ENCODE peak calls at places on chromosome 14, in nine cellular contexts. F is skeletal muscle cell; A is GM23248; P is KBM-7; S is NCI-H510A treated with DMSO at 0.1 percent for 48 hours; G is stimulated activated CD4-positive, alpha-beta T cell treated with anti-CD3 and anti-CD28 coated beads, TNF-alpha, amount 100 ng/mL, for 1 hour; E is GM23338; T is AG08395; X is endodermal cell. C is an unnamed sample.

GRCh38 chr14:70005281-70005805 is 126.1 kb downstream of the SMOC1 start:
- DNase-seq in S (no peak), F (no peak), G (no peak), T (no peak), P (no peak), A (no peak), X (no peak), E (no peak), C (no peak)

GRCh38 chr14:23829736-23830474 is 123.7 kb upstream of the DHRS4 start:
- DNase-seq in A (peak), E (no peak), F (peak), G (no peak), P (peak), X (no peak), T (peak), S (no peak), C (no peak)

GRCh38 chr14:75156111-75156510 is 20.3 kb downstream of the TMED10 start:
- DNase-seq in F (no peak), G (no peak), S (no peak), T (no peak), X (no peak), P (no peak), E (no peak), A (no peak), C (no peak)

GRCh38 chr14:98008381-98009113 is 1211.4 kb downstream of the VRK1 start:
- DNase-seq in E (no peak), F (no peak), T (no peak), G (no peak), S (no peak), P (no peak), A (no peak), X (no peak), C (no peak)

GRCh38 chr14:78863143-78863542 is 693.0 kb downstream of the NRXN3 start:
- DNase-seq in X (peak), E (peak), P (peak), T (peak), A (peak), F (peak), S (no peak), G (no peak), C (no peak)

GRCh38 chr14:100472094-100472455 is 115.1 kb downstream of the BEGAIN start:
- DNase-seq in F (no peak), G (no peak), S (peak), X (no peak), E (no peak), T (no peak), P (no peak), A (no peak), C (peak)

GRCh38 chr14:29521526-29522137 is 406.0 kb downstream of the PRKD1 start:
- DNase-seq in P (peak), T (no peak), F (no peak), A (peak), G (no peak), X (peak), S (peak), E (peak), C (no peak)

GRCh38 chr14:101843665-101844064 is 82.2 kb downstream of the PPP2R5C start:
- DNase-seq in E (peak), A (no peak), F (no peak), P (peak), S (no peak), G (no peak), X (no peak), T (no peak), C (no peak)

GRCh38 chr14:23640524-23641141 is 4.5 kb downstream of the DHRS2 start:
- DNase-seq in T (peak), A (peak), P (no peak), F (peak), S (peak), G (no peak), X (peak), E (peak), C (no peak)

GRCh38 chr14:72742682-72743195 is 151.2 kb downstream of the DPF3 start:
- DNase-seq in E (no peak), T (no peak), A (no peak), F (no peak), X (no peak), G (no peak), P (no peak), S (no peak), C (no peak)

GRCh38 chr14:69711471-69712216 is 55.3 kb upstream of the SRSF5 start:
- DNase-seq in X (no peak), T (no peak), A (no peak), F (no peak), G (no peak), P (no peak), S (no peak), E (no peak), C (no peak)

GRCh38 chr14:105389976-105390848 is 8.1 kb upstream of the TEX22 start:
- DNase-seq in P (no peak), E (no peak), G (no peak), X (no peak), A (no peak), T (no peak), F (no peak), S (no peak), C (no peak)

GRCh38 chr14:22226381-22226780 is 362.6 kb downstream of the DAD1 start:
- DNase-seq in F (no peak), S (no peak), G (no peak), T (no peak), P (peak), A (peak), E (peak), X (peak), C (no peak)

GRCh38 chr14:69328765-69329164 is 68.8 kb downstream of the GALNT16 start:
- DNase-seq in S (no peak), E (no peak), A (no peak), F (no peak), G (no peak), T (no peak), P (no peak), X (peak), C (no peak)

GRCh38 chr14:88792572-88793258 is at the start of gene EML5:
- DNase-seq in S (peak), X (peak), A (peak), G (peak), P (peak), E (peak), T (peak), F (peak), C (peak)

GRCh38 chr14:24335461-24336146 is 733 bp upstream of the ADCY4 start:
- DNase-seq in E (peak), S (no peak), T (no peak), X (peak), F (no peak), P (no peak), G (no peak), A (no peak), C (no peak)

GRCh38 chr14:78690836-78691235 is 520.7 kb downstream of the NRXN3 start:
- DNase-seq in G (no peak), E (no peak), X (no peak), P (peak), F (no peak), T (no peak), A (peak), S (no peak), C (no peak)

GRCh38 chr14:77052281-77053044 is 24.0 kb upstream of the IRF2BPL start:
- DNase-seq in P (no peak), E (no peak), F (no peak), X (no peak), T (no peak), G (no peak), A (peak), S (no peak), C (no peak)

GRCh38 chr14:45559626-45560025 is 306.6 kb upstream of the MIS18BP1 start:
- DNase-seq in P (no peak), A (no peak), E (peak), G (no peak), S (no peak), F (no peak), X (no peak), T (no peak), C (no peak)

GRCh38 chr14:95226801-95227200 is 69.5 kb upstream of the DICER1 start:
- DNase-seq in G (no peak), T (no peak), F (no peak), X (no peak), A (no peak), S (peak), P (no peak), E (no peak), C (no peak)

GRCh38 chr14:74616507-74616906 is 4.5 kb upstream of the LTBP2 start:
- DNase-seq in S (no peak), F (no peak), T (peak), A (peak), P (no peak), G (no peak), X (peak), E (no peak), C (no peak)

GRCh38 chr14:97113339-97113738 is 316.2 kb downstream of the VRK1 start:
- DNase-seq in E (no peak), X (no peak), A (no peak), F (no peak), G (no peak), P (no peak), S (no peak), T (no peak), C (no peak)

GRCh38 chr14:92352158-92352985 is 29.4 kb downstream of the SLC24A4 start:
- DNase-seq in A (peak), P (peak), S (no peak), G (no peak), X (peak), T (no peak), E (peak), F (no peak), C (no peak)

GRCh38 chr14:95452890-95453712 is 63.3 kb downstream of the SYNE3 start:
- DNase-seq in X (no peak), F (no peak), A (no peak), P (no peak), E (no peak), S (no peak), G (no peak), T (no peak), C (no peak)

GRCh38 chr14:59262717-59263469 is 74.4 kb downstream of the DAAM1 start:
- DNase-seq in E (peak), A (no peak), P (no peak), G (no peak), F (no peak), X (no peak), S (peak), T (no peak), C (peak)

GRCh38 chr14:55074662-55075061 is 23.2 kb downstream of the MAPK1IP1L start:
- DNase-seq in T (no peak), F (peak), S (peak), G (no peak), E (peak), A (peak), P (no peak), X (no peak), C (no peak)

GRCh38 chr14:103703433-103704385 is 11.5 kb downstream of the XRCC3 start:
- DNase-seq in E (no peak), X (no peak), P (no peak), T (no peak), S (no peak), G (no peak), F (no peak), A (no peak), C (no peak)

GRCh38 chr14:89372156-89372555 is 44.9 kb downstream of the FOXN3 start:
- DNase-seq in T (no peak), F (no peak), G (no peak), E (no peak), P (no peak), S (no peak), A (peak), X (no peak), C (no peak)

GRCh38 chr14:22375321-22375930 is 213.6 kb downstream of the DAD1 start:
- DNase-seq in E (peak), S (no peak), X (no peak), T (peak), A (peak), F (no peak), P (peak), G (no peak), C (peak)

GRCh38 chr14:92692822-92693226 is 55.6 kb downstream of the LGMN start:
- DNase-seq in A (peak), F (no peak), T (no peak), S (peak), P (peak), X (no peak), E (no peak), G (no peak), C (peak)

GRCh38 chr14:69763761-69764510 is 3.0 kb upstream of the SRSF5 start:
- DNase-seq in E (no peak), S (no peak), T (no peak), X (no peak), P (no peak), G (no peak), A (no peak), F (no peak), C (no peak)

GRCh38 chr14:50122291-50122690 is 5.9 kb upstream of the VCPKMT start:
- DNase-seq in S (no peak), G (no peak), A (no peak), E (no peak), F (no peak), X (no peak), T (no peak), P (no peak), C (no peak)

GRCh38 chr14:64841121-64841611 is 38.5 kb downstream of the SPTB start:
- DNase-seq in F (peak), P (no peak), X (peak), S (no peak), G (no peak), E (peak), T (peak), A (peak), C (no peak)

C was measured in NCI-H774.